ENCODE peak calls at places on chromosomes 6 and 20, in eight cellular contexts. U is CMK; H is IMR-90; A is NCI-H1436; M is HFF-Myc; W is mucosa of descending colon; G is fibroblast of lung; L is stimulated activated CD4-positive, alpha-beta T cell treated with anti-CD3 and anti-CD28 coated beads, Interleukin-15, amount 100 ng/mL, for 1 hour. T is an unnamed sample.

GRCh38 chr6:36888654-36889481 is 3.1 kb downstream of the C6orf89 start:
- DNase-seq in U (no peak), H (no peak), A (no peak), M (no peak), W (no peak), G (no peak), L (no peak), T (no peak)

GRCh38 chr6:8075704-8076103 is 11.5 kb upstream of the BLOC1S5 start:
- DNase-seq in U (no peak), H (no peak), A (no peak), M (no peak), W (no peak), G (no peak), L (no peak), T (no peak)

GRCh38 chr6:27145731-27146455 is 101.6 kb upstream of the PRSS16 start:
- DNase-seq in U (peak; percentile 78), H (peak; percentile 91), A (peak; percentile 81), M (peak; percentile 91), W (peak; percentile 62), G (peak; percentile 93), L (peak; percentile 43), T (peak; percentile 34)

GRCh38 chr20:62546606-62547005 is 70.8 kb upstream of the GATA5 start:
- DNase-seq in U (no peak), H (no peak), A (no peak), M (no peak), W (no peak), G (no peak), L (no peak), T (no peak)

GRCh38 chr20:62922451-62922921 is 3.8 kb downstream of the DIDO1 start:
- DNase-seq in U (no peak), H (no peak), A (no peak), M (no peak), W (no peak), G (no peak), L (peak; percentile 20), T (no peak)

GRCh38 chr6:147022041-147022440 is 182.2 kb upstream of the STXBP5 start:
- DNase-seq in U (no peak), H (peak; percentile 48), A (no peak), M (no peak), W (no peak), G (peak; percentile 89), L (no peak), T (no peak)

GRCh38 chr20:42138711-42139110 is 520.5 kb upstream of the CHD6 start:
- DNase-seq in U (no peak), H (no peak), A (no peak), M (no peak), W (no peak), G (no peak), L (no peak), T (no peak)

GRCh38 chr20:5714261-5715041 is 35.8 kb upstream of the SHLD1 start:
- DNase-seq in U (peak; percentile 24), H (peak; percentile 24), A (no peak), M (no peak), W (no peak), G (no peak), L (peak; percentile 62), T (no peak)

GRCh38 chr6:135853986-135854385 is 2.5 kb downstream of the PDE7B start:
- DNase-seq in U (no peak), H (no peak), A (no peak), M (no peak), W (no peak), G (peak; percentile 41), L (no peak), T (no peak)

GRCh38 chr6:44630125-44631028 is 242.9 kb downstream of the CDC5L start:
- DNase-seq in U (peak; percentile 14), H (peak; percentile 51), A (peak; percentile 41), M (no peak), W (peak; percentile 42), G (peak; percentile 78), L (no peak), T (no peak)

GRCh38 chr6:41696788-41697187 is 38.6 kb downstream of the TFEB start:
- DNase-seq in U (no peak), H (no peak), A (no peak), M (no peak), W (no peak), G (no peak), L (no peak), T (no peak)

T was measured in NCI-H2107.